ENCODE peak calls at places on chromosomes 5 and 9, in eight cellular contexts. P is neural crest cell, J is astrocyte of the cerebellum, A is heart right ventricle, E is psoas muscle, U is GM23338, C is PC-3, T is NB4. W is an unnamed sample.

GRCh38 chr5:132671000-132671399 is 2.8 kb upstream of the IL4 start:
- DNase-seq in P (no peak), J (no peak), A (no peak), E (no peak), U (no peak), C (no peak), T (no peak), W (no peak)

GRCh38 chr9:83583151-83584014 is 39.6 kb upstream of the IDNK start:
- DNase-seq in P (peak; percentile 51), J (peak; percentile 40), A (peak; percentile 67), E (no peak), U (peak; percentile 91), C (peak; percentile 64), T (peak; percentile 57), W (peak; percentile 76)

GRCh38 chr9:113247640-113248039 is 26.3 kb downstream of the SLC31A1 start:
- DNase-seq in P (no peak), J (no peak), A (no peak), E (no peak), U (no peak), C (no peak), T (no peak), W (no peak)

GRCh38 chr9:95138474-95138873 is 179.0 kb downstream of the FANCC start:
- DNase-seq in P (no peak), J (no peak), A (no peak), E (peak; percentile 88), U (peak; percentile 74), C (peak; percentile 67), T (no peak), W (no peak)

GRCh38 chr5:162911873-162912272 is 525.5 kb upstream of the CCNG1 start:
- DNase-seq in P (no peak), J (no peak), A (no peak), E (no peak), U (no peak), C (no peak), T (no peak), W (no peak)

GRCh38 chr9:14423816-14424261 is 109.9 kb upstream of the NFIB start:
- DNase-seq in P (no peak), J (peak; percentile 63), A (no peak), E (no peak), U (peak; percentile 70), C (peak; percentile 68), T (no peak), W (no peak)

GRCh38 chr5:131589510-131590348 is 45.3 kb downstream of the RAPGEF6 start:
- DNase-seq in P (peak; percentile 12), J (peak; percentile 49), A (no peak), E (no peak), U (peak; percentile 82), C (peak; percentile 41), T (peak; percentile 71), W (peak; percentile 61)

GRCh38 chr9:105911104-105911911 is 217.0 kb downstream of the TMEM38B start:
- DNase-seq in P (no peak), J (peak; percentile 20), A (no peak), E (no peak), U (peak; percentile 91), C (peak; percentile 65), T (no peak), W (no peak)

GRCh38 chr5:66436721-66437120 is 159.5 kb upstream of the MAST4 start:
- DNase-seq in P (no peak), J (no peak), A (no peak), E (no peak), U (peak; percentile 62), C (peak; percentile 1), T (peak; percentile 31), W (peak; percentile 3)

GRCh38 chr5:159773062-159773924 is 143.0 kb upstream of the ADRA1B start:
- DNase-seq in P (peak; percentile 35), J (peak; percentile 70), A (peak; percentile 78), E (peak; percentile 89), U (peak; percentile 71), C (peak; percentile 86), T (peak; percentile 85), W (peak; percentile 17)
- TF ChIP-seq CTCF in P (no peak), J (peak; percentile 21), A (no peak), E (no peak), U (peak; percentile 68), C (peak; percentile 59), T (peak; percentile 18), W (peak; percentile 14)

GRCh38 chr9:87725900-87726709 is at the start of gene CTSL:
- DNase-seq in P (peak; percentile 61), J (no peak), A (peak; percentile 93), E (peak; percentile 97), U (peak; percentile 95), C (peak; percentile 67), T (peak; percentile 70), W (peak; percentile 67)
- TF ChIP-seq CTCF in P (peak; percentile 51), J (no peak), A (no peak), E (no peak), U (peak; percentile 55), C (peak; percentile 35), T (no peak), W (peak; percentile 29)

DNA sequence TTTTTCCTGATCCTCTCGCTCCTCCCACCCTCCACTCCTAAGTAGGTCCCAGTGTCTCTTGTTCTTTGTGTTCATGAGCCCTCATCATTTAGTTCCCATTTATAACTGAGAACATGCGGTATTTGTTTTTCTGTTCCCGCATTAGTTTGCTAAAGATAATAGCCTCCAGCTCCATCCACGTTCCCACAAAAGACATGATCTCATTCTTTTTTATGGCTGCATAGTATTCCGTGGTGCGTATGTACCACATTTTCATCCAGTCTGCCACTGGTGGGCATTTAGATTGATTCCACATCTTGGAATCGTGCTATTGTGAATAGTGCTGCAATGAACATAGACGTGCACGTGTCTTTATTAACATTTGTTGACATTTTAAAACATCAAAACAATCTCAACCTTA is 34.2 kb upstream of the CACNA1B start:
- DNase-seq in P (no peak), J (no peak), A (no peak), E (no peak), U (no peak), C (no peak), T (no peak), W (no peak)
- TF ChIP-seq CTCF in P (no peak), J (no peak), A (no peak), E (no peak), U (no peak), C (no peak), T (no peak), W (no peak)

DNA sequence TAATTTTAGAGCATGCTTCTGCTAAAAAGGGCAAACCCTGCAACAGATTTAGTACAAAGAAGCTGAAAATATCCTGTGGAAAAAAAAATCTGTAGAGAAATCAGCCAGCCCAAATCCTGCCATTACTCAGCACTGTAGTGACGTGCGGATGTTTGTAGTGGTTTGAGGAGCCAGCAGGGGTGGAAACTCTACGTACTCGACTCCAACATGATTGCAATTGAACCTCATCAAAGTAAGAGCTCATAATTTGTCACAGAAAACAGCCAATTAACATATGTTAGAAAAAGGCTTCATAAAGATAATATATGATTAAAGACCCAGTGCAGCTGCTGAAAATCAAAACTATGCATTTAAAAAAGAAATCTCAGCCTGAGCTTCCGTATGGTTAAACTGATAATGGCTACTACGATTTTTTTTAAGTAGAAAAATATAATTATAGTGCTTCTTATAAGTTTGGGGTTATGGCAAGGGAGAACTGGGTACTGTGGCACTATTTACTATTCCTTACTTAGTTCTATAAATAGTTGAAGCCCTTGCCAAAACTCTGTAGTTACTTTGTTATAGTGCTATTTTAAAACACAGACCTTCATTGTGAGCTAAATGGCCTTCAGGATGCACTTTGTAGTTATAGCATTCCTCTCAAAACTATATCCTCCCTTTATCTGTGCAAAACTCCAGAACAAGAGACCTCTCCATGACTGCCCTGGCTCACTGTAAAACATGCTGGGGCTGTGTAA is 49.4 kb downstream of the MEF2C start:
- DNase-seq in P (no peak), J (peak; percentile 66), A (peak; percentile 81), E (no peak), U (peak; percentile 24), C (no peak), T (no peak), W (no peak)
- TF ChIP-seq CTCF in P (no peak), J (no peak), A (no peak), E (peak; percentile 4), U (no peak), C (no peak), T (no peak), W (no peak)

DNA sequence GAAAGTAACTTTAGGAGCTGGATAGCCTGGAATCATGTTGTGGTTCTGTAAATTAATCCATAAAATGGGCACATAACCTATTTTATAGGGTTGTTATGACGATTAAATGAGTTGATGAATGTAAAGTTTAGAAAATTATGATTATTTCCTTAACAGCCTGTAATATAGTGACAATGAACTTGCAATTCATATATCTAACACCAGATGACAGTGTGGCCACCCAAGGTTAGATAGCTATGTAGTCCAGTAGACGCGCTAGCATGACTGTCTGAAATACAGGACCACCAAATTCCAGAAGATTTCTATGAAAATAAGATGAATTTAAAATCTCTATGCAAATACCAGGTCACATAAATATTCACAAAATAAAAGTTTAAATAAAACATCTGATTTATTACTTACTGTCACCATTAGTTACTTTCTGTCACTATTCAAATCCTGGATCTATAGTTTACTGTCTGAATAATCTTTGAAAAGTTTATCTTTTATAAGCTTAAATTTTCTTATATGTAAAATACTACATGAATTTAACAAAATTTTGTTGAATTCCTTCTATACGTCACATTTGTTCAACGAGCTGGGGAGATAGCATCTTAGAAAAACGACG is 26.1 kb upstream of the MACIR start:
- DNase-seq in P (no peak), J (peak; percentile 22), A (peak; percentile 12), E (no peak), U (peak; percentile 56), C (peak; percentile 77), T (peak; percentile 48), W (peak; percentile 66)
- TF ChIP-seq CTCF in P (peak; percentile 74), J (peak; percentile 73), A (peak; percentile 88), E (peak; percentile 79), U (peak; percentile 73), C (peak; percentile 97), T (peak; percentile 57), W (peak; percentile 83)

GRCh38 chr5:57499262-57500050 is 16.8 kb upstream of the ACTBL2 start:
- DNase-seq in P (no peak), J (peak; percentile 42), A (peak; percentile 31), E (no peak), U (peak; percentile 89), C (peak; percentile 71), T (peak; percentile 29), W (peak; percentile 59)
- TF ChIP-seq CTCF in P (peak; percentile 85), J (peak; percentile 77), A (peak; percentile 76), E (peak; percentile 76), U (peak; percentile 79), C (peak; percentile 77), T (peak; percentile 63), W (peak; percentile 76)